ENCODE peak calls at places on chromosomes 16 and 17, in five cellular contexts. K is GM12865, V is GM23338, O is progenitor cell of endocrine pancreas, B is nephron progenitor cell. G is an unnamed sample.
A peak's percentile ranks its signal among the peaks of the same experiment; 100 is the strongest.

GRCh38 chr17:82884923-82885322 is 45.1 kb upstream of the ZNF750 start:
- DNase-seq in V (no peak), B (no peak), K (peak; percentile 21), O (no peak), G (no peak)

GRCh38 chr16:70695351-70696070 is 9.7 kb upstream of the MTSS2 start:
- DNase-seq in B (no peak), O (no peak), K (no peak), V (peak; percentile 60), G (peak; percentile 74)

GRCh38 chr17:43851744-43852143 is 4.8 kb downstream of the CD300LG start:
- DNase-seq in K (no peak), O (no peak), V (peak; percentile 41), B (no peak), G (no peak)

GRCh38 chr16:87344931-87345631 is 27.9 kb upstream of the C16orf95 start:
- DNase-seq in K (no peak), V (peak; percentile 36), O (no peak), B (no peak), G (no peak)

GRCh38 chr16:2497116-2497630 is 16.6 kb upstream of the ATP6V0C start:
- DNase-seq in O (no peak), K (no peak), B (peak; percentile 56), V (no peak), G (no peak)

GRCh38 chr16:88464447-88465318 is 11.6 kb downstream of the ZFPM1 start:
- DNase-seq in V (no peak), K (no peak), O (no peak), B (no peak), G (no peak)

GRCh38 chr17:77770331-77771105 is 188.0 kb upstream of the TNRC6C start:
- DNase-seq in B (no peak), K (no peak), O (no peak), V (no peak), G (no peak)

GRCh38 chr17:32732900-32733299 is 144.0 kb downstream of the MYO1D start:
- DNase-seq in K (no peak), V (no peak), B (no peak), O (no peak), G (no peak)

GRCh38 chr16:27429981-27430441 is 28.0 kb downstream of the IL21R start:
- DNase-seq in B (no peak), K (peak; percentile 46), V (no peak), O (peak; percentile 6), G (peak; percentile 0)

GRCh38 chr17:81967244-81967532 is 6.2 kb upstream of the NOTUM start:
- DNase-seq in O (no peak), V (no peak), K (no peak), B (no peak), G (no peak)

GRCh38 chr17:71759422-71760060 is 361.3 kb upstream of the SOX9 start:
- DNase-seq in K (no peak), V (no peak), O (no peak), B (no peak), G (no peak)

GRCh38 chr17:81665205-81666091 is 957 bp downstream of the OXLD1 start:
- DNase-seq in B (no peak), K (peak; percentile 82), V (peak; percentile 40), O (no peak), G (no peak)

GRCh38 chr17:82225368-82226029 is 3.3 kb upstream of the SLC16A3 start:
- DNase-seq in V (no peak), K (no peak), B (peak; percentile 52), O (no peak), G (no peak)

GRCh38 chr16:5905935-5906334 is 808.3 kb upstream of the EEF2KMT start:
- DNase-seq in K (no peak), V (no peak), B (no peak), O (no peak), G (no peak)

GRCh38 chr17:81831957-81832607 is 1.0 kb downstream of the MCRIP1 start:
- DNase-seq in B (no peak), V (no peak), K (peak; percentile 60), O (no peak), G (no peak)

GRCh38 chr16:71846443-71846842 is 667 bp downstream of the ATXN1L start:
- DNase-seq in K (peak; percentile 76), B (peak; percentile 16), V (peak; percentile 77), O (no peak), G (no peak)

GRCh38 chr17:4858880-4859260 is 25.7 kb downstream of the MINK1 start:
- DNase-seq in B (no peak), V (peak; percentile 40), O (no peak), K (no peak), G (no peak)

GRCh38 chr16:69741951-69742904 is 12.5 kb downstream of the NOB1 start:
- DNase-seq in B (no peak), O (no peak), K (no peak), V (no peak), G (no peak)

GRCh38 chr16:2825899-2826298 is 4.2 kb upstream of the ZG16B start:
- DNase-seq in O (no peak), B (no peak), V (no peak), K (no peak), G (no peak)

GRCh38 chr16:58931436-58931835 is 197.3 kb upstream of the GOT2 start:
- DNase-seq in K (no peak), B (no peak), O (no peak), V (no peak), G (no peak)

GRCh38 chr17:66676421-66676820 is 158.5 kb upstream of the CACNG5 start:
- DNase-seq in V (no peak), B (no peak), O (no peak), K (no peak), G (no peak)

GRCh38 chr16:76796431-76796830 is 394.6 kb upstream of the MON1B start:
- DNase-seq in O (no peak), B (no peak), V (no peak), K (no peak), G (no peak)

GRCh38 chr17:40345161-40346034 is 19.1 kb downstream of the GJD3 start:
- DNase-seq in K (no peak), B (peak; percentile 77), O (peak; percentile 46), V (peak; percentile 97), G (peak; percentile 72)

GRCh38 chr16:70331091-70331490 is 15.6 kb upstream of the DDX19A start:
- DNase-seq in B (no peak), K (no peak), V (no peak), O (no peak), G (no peak)

GRCh38 chr16:47143329-47143676 is 442 bp downstream of the NETO2 start:
- DNase-seq in V (peak; percentile 82), B (peak; percentile 76), K (peak; percentile 88), O (peak; percentile 74), G (peak; percentile 86)

GRCh38 chr16:3141781-3142311 is 7.0 kb downstream of the ZNF213 start:
- DNase-seq in B (no peak), O (no peak), K (no peak), V (no peak), G (no peak)

GRCh38 chr17:47295874-47296255 is 27.9 kb upstream of the EFCAB13 start:
- DNase-seq in O (no peak), B (no peak), V (no peak), K (no peak), G (no peak)

GRCh38 chr17:74012465-74012864 is 191.0 kb upstream of the RPL38 start:
- DNase-seq in K (no peak), O (no peak), B (no peak), V (no peak), G (no peak)

GRCh38 chr16:18039931-18040330 is 296.6 kb downstream of the NPIPA8 start:
- DNase-seq in K (no peak), V (no peak), O (no peak), B (peak; percentile 19), G (peak; percentile 8)

DNA sequence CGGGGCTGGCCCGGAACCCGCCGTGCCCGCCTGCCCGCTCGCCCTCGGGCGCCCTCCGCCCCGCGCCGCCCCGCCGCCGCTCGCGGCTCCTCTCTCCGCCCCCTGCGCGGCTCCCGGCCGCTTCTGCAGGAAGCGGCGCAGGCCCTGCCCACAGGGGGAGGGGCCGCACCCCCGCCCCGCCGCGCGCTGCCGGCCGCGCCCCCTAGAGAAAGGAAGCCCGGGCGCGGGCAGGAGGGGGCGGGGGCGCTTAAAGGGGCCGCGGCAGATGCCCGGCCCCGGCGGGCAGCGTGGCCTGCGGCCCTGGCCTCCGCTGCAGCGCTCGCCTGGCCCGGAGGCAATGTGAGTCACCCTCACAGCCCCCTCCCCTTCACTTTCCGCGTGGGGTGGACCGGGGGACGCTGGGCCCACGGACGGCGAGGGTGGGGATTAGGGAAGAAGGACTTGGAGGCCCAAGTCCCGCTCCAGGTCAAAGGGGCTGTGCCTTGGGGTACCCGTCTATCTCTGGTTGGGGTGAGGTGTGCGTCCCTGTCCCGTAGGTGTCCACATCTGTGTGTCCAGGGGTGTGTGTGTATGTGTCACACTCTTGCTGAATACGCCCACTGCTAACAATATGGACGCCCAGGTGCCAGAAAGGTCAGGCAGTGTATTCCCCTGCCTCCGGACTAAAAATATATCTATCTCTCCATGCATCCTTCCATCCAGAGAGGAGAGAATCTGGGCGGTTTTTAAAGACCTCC is at the start of gene GIT1:
- DNase-seq in B (peak; percentile 89), K (peak; percentile 90), O (peak; percentile 79), V (peak; percentile 94), G (peak; percentile 86)
- TF ChIP-seq CTCF in B (no peak), K (peak; percentile 0), O (no peak), V (peak; percentile 8), G (no peak)

DNA sequence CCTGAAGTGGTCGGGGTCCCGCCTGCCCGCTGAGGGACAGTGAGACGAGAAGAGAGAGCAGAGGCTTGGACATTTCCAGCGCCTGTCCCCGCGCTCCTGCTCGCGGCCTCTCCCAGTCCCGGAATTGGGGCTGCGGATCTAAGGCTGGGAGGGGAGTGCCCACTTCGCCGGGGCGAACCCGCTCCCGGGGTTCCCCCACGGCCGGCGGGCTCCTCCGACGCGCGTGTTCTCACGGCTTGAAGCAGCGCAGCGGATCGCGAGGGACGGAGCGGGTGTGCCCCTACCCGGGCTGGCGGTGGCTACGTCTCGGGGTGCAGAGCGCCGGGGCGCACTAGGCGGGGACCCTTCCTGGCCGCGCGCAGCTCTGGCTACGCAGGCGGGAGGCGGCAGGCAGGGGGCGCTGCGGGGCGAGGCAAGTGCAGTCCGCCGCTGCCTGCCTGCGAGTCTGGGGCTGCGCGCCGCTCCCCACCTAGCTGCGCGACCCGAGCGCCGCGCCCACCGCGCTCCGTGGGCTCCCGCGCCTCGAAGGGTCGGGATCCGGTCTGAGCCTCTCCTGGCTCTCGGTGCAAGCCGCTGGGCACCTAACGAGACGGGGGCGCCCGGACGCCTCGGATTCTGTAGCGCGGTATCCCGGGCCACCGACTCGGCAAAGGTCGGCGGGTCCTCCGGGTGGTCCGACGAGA is 1.2 kb downstream of the NGFR start:
- DNase-seq in K (peak; percentile 75), V (peak; percentile 89), B (peak; percentile 96), O (peak; percentile 81), G (peak; percentile 92)
- TF ChIP-seq CTCF in K (peak; percentile 86), V (peak; percentile 81), B (peak; percentile 71), O (peak; percentile 85), G (peak; percentile 88)

GRCh38 chr17:9576521-9577401 is at the start of gene CFAP52:
- DNase-seq in O (peak; percentile 60), B (peak; percentile 86), K (peak; percentile 79), V (peak; percentile 94), G (peak; percentile 79)

GRCh38 chr17:9575381-9576072 is at the start of gene STX8:
- DNase-seq in K (peak; percentile 95), V (peak; percentile 85), B (peak; percentile 95), O (peak; percentile 90), G (peak; percentile 91)

GRCh38 chr17:9577402-9577709 is 914 bp downstream of the CFAP52 start:
- DNase-seq in O (no peak), V (no peak), K (no peak), B (no peak), G (no peak)
- TF ChIP-seq CTCF in O (no peak), V (no peak), K (no peak), B (no peak), G (no peak)

GRCh38 chr16:49441366-49441780 is 67.8 kb downstream of the C16orf78 start:
- DNase-seq in O (no peak), B (peak; percentile 40), K (peak; percentile 92), V (peak; percentile 79), G (peak; percentile 70)
- TF ChIP-seq CTCF in O (peak; percentile 28), B (no peak), K (peak; percentile 46), V (peak; percentile 57), G (peak; percentile 29)

GRCh38 chr16:10543231-10543630 is 37.2 kb downstream of the EMP2 start:
- DNase-seq in O (no peak), V (no peak), K (no peak), B (no peak), G (no peak)
- TF ChIP-seq CTCF in O (no peak), V (no peak), K (no peak), B (no peak), G (no peak)

G was measured in endothelial cell.